ENCODE peak calls at places on chromosomes 7 and 10, in ten cellular contexts. D, N, Y, R, M, P, K, X, W and I are unnamed samples.

GRCh38 chr7:214410-215212 is 22.2 kb downstream of the FAM20C start:
- DNase-seq in W (peak; percentile 80), N (no peak), Y (peak; percentile 76), M (no peak), D (peak; percentile 73), R (no peak), K (no peak), P (no peak), X (no peak), I (peak; percentile 35)

GRCh38 chr10:132994811-132995210 is 52.4 kb upstream of the CFAP46 start:
- DNase-seq in K (no peak), D (no peak), Y (no peak), M (no peak), W (no peak), N (no peak), R (no peak), P (no peak), X (no peak), I (no peak)

GRCh38 chr10:12350167-12350872 is 973 bp downstream of the CAMK1D start:
- DNase-seq in X (peak; percentile 76), D (no peak), R (peak; percentile 42), P (peak; percentile 59), W (peak; percentile 13), K (peak; percentile 23), N (peak; percentile 70), M (peak; percentile 92), Y (peak; percentile 32), I (peak; percentile 54)

GRCh38 chr10:101358706-101359300 is 4.8 kb downstream of the BTRC start:
- DNase-seq in R (no peak), X (no peak), W (peak; percentile 56), D (no peak), M (peak; percentile 71), P (no peak), K (no peak), Y (no peak), N (no peak), I (peak; percentile 32)

GRCh38 chr10:6165221-6165725 is 37.5 kb upstream of the PFKFB3 start:
- DNase-seq in M (no peak), R (no peak), N (no peak), W (no peak), Y (no peak), K (no peak), X (no peak), D (no peak), P (no peak), I (no peak)

GRCh38 chr7:30475580-30475979 is 3.0 kb downstream of the NOD1 start:
- DNase-seq in W (no peak), D (no peak), X (no peak), M (no peak), P (no peak), K (no peak), R (no peak), Y (no peak), N (no peak), I (peak; percentile 39)

GRCh38 chr7:80876894-80877414 is 41.9 kb downstream of the SEMA3C start:
- DNase-seq in X (no peak), M (no peak), K (no peak), P (no peak), N (no peak), Y (peak; percentile 68), D (no peak), W (peak; percentile 80), R (no peak), I (peak; percentile 66)

GRCh38 chr10:35613597-35614226 is 8.6 kb downstream of the GJD4 start:
- DNase-seq in M (peak; percentile 87), K (no peak), P (no peak), R (no peak), Y (no peak), X (no peak), W (peak; percentile 92), D (no peak), N (no peak), I (peak; percentile 67)

GRCh38 chr7:50299163-50299562 is 5.4 kb upstream of the IKZF1 start:
- DNase-seq in W (no peak), Y (no peak), N (no peak), R (no peak), X (no peak), M (no peak), K (no peak), D (no peak), P (no peak), I (no peak)

GRCh38 chr7:50302486-50303081 is 1.9 kb upstream of the IKZF1 start:
- DNase-seq in M (no peak), X (no peak), D (no peak), W (no peak), N (no peak), Y (no peak), K (no peak), P (no peak), R (no peak), I (no peak)

GRCh38 chr7:50303894-50304157 is 690 bp upstream of the IKZF1 start:
- DNase-seq in N (no peak), W (no peak), D (no peak), K (no peak), P (no peak), R (peak; percentile 54), X (no peak), M (no peak), Y (no peak), I (peak; percentile 18)

GRCh38 chr7:50303082-50303893 is 1.2 kb upstream of the IKZF1 start:
- DNase-seq in D (no peak), K (no peak), P (peak; percentile 51), Y (no peak), N (no peak), R (no peak), M (no peak), X (no peak), W (no peak), I (no peak)

GRCh38 chr7:50300336-50300735 is 4.2 kb upstream of the IKZF1 start:
- DNase-seq in P (no peak), N (no peak), K (no peak), Y (no peak), R (no peak), X (no peak), W (no peak), D (no peak), M (no peak), I (no peak)
- H3K4me3 ChIP-seq in P (no peak overlapping the region), N (no peak overlapping the region), K (no peak overlapping the region), Y (no peak overlapping the region), R (no peak overlapping the region), X (no peak overlapping the region), W (no peak overlapping the region), D (no peak overlapping the region), M (no peak overlapping the region), I (no peak overlapping the region)

GRCh38 chr10:60808031-60808430 is 29.8 kb downstream of the CDK1 start:
- DNase-seq in W (no peak), D (no peak), Y (no peak), P (no peak), N (no peak), R (no peak), K (no peak), X (no peak), M (no peak), I (no peak)

GRCh38 chr10:60806951-60807350 is 28.7 kb downstream of the CDK1 start:
- DNase-seq in M (no peak), Y (no peak), P (no peak), X (no peak), K (no peak), R (no peak), D (no peak), N (no peak), W (no peak), I (no peak)

GRCh38 chr10:60810437-60811182 is 32.3 kb downstream of the CDK1 start:
- DNase-seq in Y (peak; percentile 32), K (no peak), N (no peak), W (peak; percentile 65), R (no peak), X (no peak), D (peak; percentile 35), P (no peak), M (peak; percentile 47), I (peak; percentile 70)

GRCh38 chr10:60809157-60809556 is 30.9 kb downstream of the CDK1 start:
- DNase-seq in D (no peak), N (no peak), W (peak; percentile 68), X (no peak), Y (peak; percentile 69), M (no peak), P (no peak), K (no peak), R (no peak), I (peak; percentile 85)

DNA sequence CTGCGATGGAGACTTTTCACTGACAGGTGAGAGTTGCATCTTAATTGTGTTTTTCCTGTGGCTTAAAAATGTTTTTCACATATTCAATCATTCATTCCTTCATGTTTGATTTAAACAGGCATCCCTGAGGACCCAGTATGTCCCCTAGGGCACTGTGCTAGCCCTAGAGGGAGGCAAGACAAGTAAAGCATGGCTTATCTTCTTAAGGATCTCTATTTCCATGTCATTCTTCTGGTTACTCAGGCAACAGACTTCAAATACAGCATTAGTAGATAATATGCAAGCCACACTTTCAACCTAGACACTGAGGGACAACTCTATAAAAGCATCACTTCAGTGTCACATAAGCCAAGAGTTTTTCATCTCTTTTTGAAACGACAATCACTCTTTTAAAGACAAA is 29.2 kb downstream of the CDK1 start:
- DNase-seq in Y (no peak), N (no peak), D (no peak), R (no peak), X (no peak), P (no peak), M (peak; percentile 18), W (no peak), K (no peak), I (no peak)
- H3K27ac ChIP-seq in Y (no peak overlapping the region), N (no peak overlapping the region), D (no peak overlapping the region), R (no peak overlapping the region), X (no peak overlapping the region), P (no peak overlapping the region), M (no peak overlapping the region), W (no peak overlapping the region), K (no peak overlapping the region), I (no peak overlapping the region)

GRCh38 chr7:155950898-155951553 is 138.8 kb upstream of the SHH start:
- DNase-seq in Y (no peak), W (no peak), P (no peak), M (no peak), X (no peak), N (no peak), K (no peak), R (no peak), D (peak; percentile 25), I (no peak)
- H3K4me3 ChIP-seq in Y (no peak overlapping the region), W (peak overlapping the region; percentile 37), P (no peak overlapping the region), M (no peak overlapping the region), X (no peak overlapping the region), N (no peak overlapping the region), K (no peak overlapping the region), R (no peak overlapping the region), D (no peak overlapping the region), I (no peak overlapping the region)

GRCh38 chr10:87658858-87659555 is 671 bp upstream of the PAPSS2 start:
- DNase-seq in N (no peak), W (no peak), Y (no peak), R (no peak), X (no peak), P (no peak), D (peak; percentile 25), K (no peak), M (no peak), I (no peak)

GRCh38 chr10:87656431-87657072 is 3.1 kb upstream of the PAPSS2 start:
- DNase-seq in Y (no peak), D (no peak), N (no peak), W (peak; percentile 48), M (peak; percentile 78), X (no peak), K (no peak), P (peak; percentile 17), R (no peak), I (peak; percentile 69)

GRCh38 chr10:87659571-87660483 is at the start of gene PAPSS2:
- DNase-seq in D (peak; percentile 53), W (peak; percentile 53), R (peak; percentile 12), N (peak; percentile 81), Y (peak; percentile 46), X (peak; percentile 81), P (peak; percentile 6), K (peak; percentile 72), M (peak; percentile 84), I (peak; percentile 83)

GRCh38 chr10:87658383-87658795 is 1.3 kb upstream of the PAPSS2 start:
- DNase-seq in M (no peak), W (peak; percentile 17), K (no peak), P (no peak), R (no peak), X (no peak), Y (no peak), N (no peak), D (no peak), I (peak; percentile 15)

DNA sequence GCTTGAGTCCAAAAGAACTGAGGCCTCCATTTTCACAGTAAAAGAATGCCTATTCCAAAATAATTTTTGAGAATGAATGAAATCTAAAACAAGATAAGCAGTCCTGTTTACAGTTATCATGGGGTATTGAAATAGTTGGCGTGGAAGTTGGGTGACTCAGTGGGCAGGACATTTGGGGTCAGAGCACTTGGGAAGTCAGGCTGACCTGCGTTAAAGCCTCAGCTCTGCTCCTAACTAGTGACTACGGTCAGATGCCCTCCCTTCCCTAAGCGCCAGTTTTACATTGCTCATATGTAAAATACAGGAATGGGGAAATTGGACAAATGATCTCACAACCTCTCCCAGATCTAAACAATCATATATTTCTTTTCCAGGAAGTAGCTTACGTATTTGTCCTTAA is 2.3 kb upstream of the PAPSS2 start:
- DNase-seq in W (peak; percentile 46), D (peak; percentile 32), P (no peak), K (peak; percentile 51), X (no peak), R (no peak), N (peak; percentile 71), M (peak; percentile 93), Y (no peak), I (peak; percentile 40)
- H3K27ac ChIP-seq in W (peak overlapping the region; percentile 38), D (no peak overlapping the region), P (no peak overlapping the region), K (no peak overlapping the region), X (peak overlapping the region; percentile 94), R (no peak overlapping the region), N (peak overlapping the region; percentile 81), M (peak overlapping the region; percentile 63), Y (no peak overlapping the region), I (peak overlapping the region; percentile 32)